ENCODE peak calls at places on chromosome 22, in five cellular contexts. X is activated CD4-positive, alpha-beta T cell treated with anti-CD3 and anti-CD28 coated beads, Interleukin-2, amount 10 ng/mL, durations not matched to agents 7 days and 5 days; M is EL; O is amygdala; Q is AG04450. F is an unnamed sample.

GRCh38 chr22:24216541-24217209 is 28.2 kb downstream of the GGT5 start:
- DNase-seq in O (no peak), M (no peak), X (no peak), Q (no peak), F (no peak)

GRCh38 chr22:30733081-30733680 is 38.5 kb downstream of the OSBP2 start:
- DNase-seq in O (no peak), M (peak), X (no peak), Q (peak), F (no peak)

GRCh38 chr22:38251355-38251720 is 21.5 kb downstream of the TMEM184B start:
- DNase-seq in X (no peak), M (no peak), Q (no peak), O (no peak), F (no peak)

GRCh38 chr22:39534591-39535301 is 2.2 kb upstream of the RPS19BP1 start:
- DNase-seq in O (peak), M (peak), X (peak), Q (no peak), F (peak)

GRCh38 chr22:22161924-22162851 is 82.4 kb upstream of the VPREB1 start:
- DNase-seq in O (no peak), Q (no peak), X (no peak), M (no peak), F (no peak)

GRCh38 chr22:43630451-43630850 is 181.7 kb downstream of the EFCAB6 start:
- DNase-seq in O (no peak), Q (no peak), M (no peak), X (no peak), F (no peak)

GRCh38 chr22:19537941-19538488 is 13.8 kb upstream of the CLDN5 start:
- DNase-seq in M (no peak), X (no peak), Q (no peak), O (no peak), F (no peak)

GRCh38 chr22:38289583-38290082 is 16.8 kb upstream of the TMEM184B start:
- DNase-seq in Q (no peak), X (no peak), M (no peak), O (no peak), F (no peak)

GRCh38 chr22:50049299-50050195 is 8.6 kb downstream of the TTLL8 start:
- DNase-seq in M (no peak), X (no peak), Q (no peak), O (no peak), F (no peak)

GRCh38 chr22:25745341-25746011 is 3.5 kb downstream of the MYO18B start:
- DNase-seq in O (no peak), Q (no peak), M (peak), X (no peak), F (no peak)

GRCh38 chr22:19970479-19971275 is 29.1 kb upstream of the TXNRD2 start:
- DNase-seq in Q (no peak), X (peak), O (no peak), M (peak), F (peak)

GRCh38 chr22:45336971-45337431 is 27.3 kb downstream of the FAM118A start:
- DNase-seq in Q (no peak), M (no peak), X (no peak), O (no peak), F (no peak)

GRCh38 chr22:39317756-39318506 is 1.5 kb downstream of the RPL3 start:
- DNase-seq in O (no peak), M (peak), Q (no peak), X (no peak), F (no peak)

GRCh38 chr22:31876156-31877035 is 67.9 kb upstream of the YWHAH start:
- DNase-seq in M (peak), X (no peak), O (no peak), Q (no peak), F (no peak)

F was measured in activated T-helper 2 cell treated with anti-CD3 and anti-CD28 coated beads, Interferon-gamma antibody, Interleukin-2, Interleukin-4, amounts not matched to agents 10 μg/mL and 5 μg/mL and 100 μg/mL, durations not matched to agents 14 hours and 24 hours and 36 hours.